ENCODE peak calls at places on chromosomes 1 and 21, in ten cellular contexts. One of them, this sample, is unnamed.
A peak's percentile ranks its signal among the peaks of the same experiment; 100 is the strongest.

GRCh38 chr1:170200665-170201397 is 55.1 kb downstream of the NTMT2 start:
- DNase-seq in left colon: no peak
- DNase-seq in cardiac muscle cell: peak; percentile 46
- DNase-seq in epithelial cell of esophagus: no peak
- DNase-seq in uterus: no peak
- DNase-seq in T-helper 2 cell: no peak
- DNase-seq in HT1080: no peak
- DNase-seq in M059J: no peak
- DNase-seq in NCI-H2081: no peak
- DNase-seq in anterior cingulate cortex: no peak
- DNase-seq in this sample: no peak

GRCh38 chr1:42847111-42847580 is 733 bp downstream of the ZNF691 start:
- DNase-seq in left colon: no peak
- DNase-seq in cardiac muscle cell: no peak
- DNase-seq in epithelial cell of esophagus: no peak
- DNase-seq in uterus: no peak
- DNase-seq in T-helper 2 cell: no peak
- DNase-seq in HT1080: no peak
- DNase-seq in M059J: no peak
- DNase-seq in NCI-H2081: no peak
- DNase-seq in anterior cingulate cortex: no peak
- DNase-seq in this sample: no peak

GRCh38 chr1:219330669-219331068 is 157.0 kb downstream of the LYPLAL1 start:
- DNase-seq in left colon: no peak
- DNase-seq in cardiac muscle cell: no peak
- DNase-seq in epithelial cell of esophagus: no peak
- DNase-seq in uterus: no peak
- DNase-seq in T-helper 2 cell: no peak
- DNase-seq in HT1080: no peak
- DNase-seq in M059J: no peak
- DNase-seq in NCI-H2081: no peak
- DNase-seq in anterior cingulate cortex: no peak
- DNase-seq in this sample: no peak

GRCh38 chr1:54124906-54125305 is 27.9 kb downstream of the CDCP2 start:
- DNase-seq in left colon: no peak
- DNase-seq in cardiac muscle cell: no peak
- DNase-seq in epithelial cell of esophagus: no peak
- DNase-seq in uterus: no peak
- DNase-seq in T-helper 2 cell: no peak
- DNase-seq in HT1080: no peak
- DNase-seq in M059J: no peak
- DNase-seq in NCI-H2081: no peak
- DNase-seq in anterior cingulate cortex: no peak
- DNase-seq in this sample: no peak

GRCh38 chr1:111843177-111843576 is 87.5 kb downstream of the DDX20 start:
- DNase-seq in left colon: no peak
- DNase-seq in cardiac muscle cell: no peak
- DNase-seq in epithelial cell of esophagus: no peak
- DNase-seq in uterus: no peak
- DNase-seq in T-helper 2 cell: no peak
- DNase-seq in HT1080: no peak
- DNase-seq in M059J: no peak
- DNase-seq in NCI-H2081: no peak
- DNase-seq in anterior cingulate cortex: no peak
- DNase-seq in this sample: no peak

GRCh38 chr1:231091853-231092301 is 51.8 kb upstream of the FAM89A start:
- DNase-seq in left colon: no peak
- DNase-seq in cardiac muscle cell: peak; percentile 54
- DNase-seq in epithelial cell of esophagus: peak; percentile 25
- DNase-seq in uterus: no peak
- DNase-seq in T-helper 2 cell: no peak
- DNase-seq in HT1080: peak; percentile 36
- DNase-seq in M059J: peak; percentile 12
- DNase-seq in NCI-H2081: no peak
- DNase-seq in anterior cingulate cortex: no peak
- DNase-seq in this sample: peak; percentile 58

GRCh38 chr1:84260852-84261518 is 40.5 kb upstream of the SAMD13 start:
- DNase-seq in left colon: no peak
- DNase-seq in cardiac muscle cell: no peak
- DNase-seq in epithelial cell of esophagus: peak; percentile 24
- DNase-seq in uterus: no peak
- DNase-seq in T-helper 2 cell: no peak
- DNase-seq in HT1080: no peak
- DNase-seq in M059J: peak; percentile 29
- DNase-seq in NCI-H2081: peak; percentile 83
- DNase-seq in anterior cingulate cortex: no peak
- DNase-seq in this sample: no peak

GRCh38 chr1:108708726-108709660 is 3.7 kb upstream of the FNDC7 start:
- DNase-seq in left colon: no peak
- DNase-seq in cardiac muscle cell: peak; percentile 59
- DNase-seq in epithelial cell of esophagus: no peak
- DNase-seq in uterus: no peak
- DNase-seq in T-helper 2 cell: no peak
- DNase-seq in HT1080: peak; percentile 32
- DNase-seq in M059J: peak; percentile 22
- DNase-seq in NCI-H2081: no peak
- DNase-seq in anterior cingulate cortex: no peak
- DNase-seq in this sample: no peak

GRCh38 chr1:173549813-173550212 is 53.1 kb downstream of the SLC9C2 start:
- DNase-seq in left colon: no peak
- DNase-seq in cardiac muscle cell: no peak
- DNase-seq in epithelial cell of esophagus: no peak
- DNase-seq in uterus: no peak
- DNase-seq in T-helper 2 cell: no peak
- DNase-seq in HT1080: no peak
- DNase-seq in M059J: peak; percentile 36
- DNase-seq in NCI-H2081: no peak
- DNase-seq in anterior cingulate cortex: no peak
- DNase-seq in this sample: no peak

GRCh38 chr21:22395965-22396364 is 1397.8 kb downstream of the NCAM2 start:
- DNase-seq in left colon: no peak
- DNase-seq in cardiac muscle cell: no peak
- DNase-seq in epithelial cell of esophagus: no peak
- DNase-seq in uterus: no peak
- DNase-seq in T-helper 2 cell: no peak
- DNase-seq in HT1080: peak; percentile 1
- DNase-seq in M059J: no peak
- DNase-seq in NCI-H2081: no peak
- DNase-seq in anterior cingulate cortex: no peak
- DNase-seq in this sample: no peak

GRCh38 chr21:26177187-26177586 is 6.6 kb upstream of the APP start:
- DNase-seq in left colon: no peak
- DNase-seq in cardiac muscle cell: no peak
- DNase-seq in epithelial cell of esophagus: no peak
- DNase-seq in uterus: peak; percentile 24
- DNase-seq in T-helper 2 cell: no peak
- DNase-seq in HT1080: peak; percentile 44
- DNase-seq in M059J: peak; percentile 26
- DNase-seq in NCI-H2081: no peak
- DNase-seq in anterior cingulate cortex: no peak
- DNase-seq in this sample: peak; percentile 16

GRCh38 chr1:51924455-51924854 is 45.9 kb upstream of the NRDC start:
- DNase-seq in left colon: no peak
- DNase-seq in cardiac muscle cell: no peak
- DNase-seq in epithelial cell of esophagus: peak; percentile 44
- DNase-seq in uterus: no peak
- DNase-seq in T-helper 2 cell: no peak
- DNase-seq in HT1080: peak; percentile 66
- DNase-seq in M059J: peak; percentile 69
- DNase-seq in NCI-H2081: no peak
- DNase-seq in anterior cingulate cortex: no peak
- DNase-seq in this sample: no peak

GRCh38 chr21:31136891-31137290 is 98.6 kb upstream of the KRTAP19-8 start:
- DNase-seq in left colon: no peak
- DNase-seq in cardiac muscle cell: peak; percentile 93
- DNase-seq in epithelial cell of esophagus: no peak
- DNase-seq in uterus: peak; percentile 55
- DNase-seq in T-helper 2 cell: no peak
- DNase-seq in HT1080: no peak
- DNase-seq in M059J: peak; percentile 2
- DNase-seq in NCI-H2081: peak; percentile 26
- DNase-seq in anterior cingulate cortex: no peak
- DNase-seq in this sample: peak; percentile 67

GRCh38 chr1:163799190-163799805 is 477.5 kb downstream of the NUF2 start:
- DNase-seq in left colon: no peak
- DNase-seq in cardiac muscle cell: no peak
- DNase-seq in epithelial cell of esophagus: no peak
- DNase-seq in uterus: no peak
- DNase-seq in T-helper 2 cell: no peak
- DNase-seq in HT1080: no peak
- DNase-seq in M059J: no peak
- DNase-seq in NCI-H2081: peak; percentile 34
- DNase-seq in anterior cingulate cortex: no peak
- DNase-seq in this sample: no peak

GRCh38 chr1:53591924-53592323 is 132.7 kb downstream of the DMRTB1 start:
- DNase-seq in left colon: no peak
- DNase-seq in cardiac muscle cell: no peak
- DNase-seq in epithelial cell of esophagus: no peak
- DNase-seq in uterus: no peak
- DNase-seq in T-helper 2 cell: no peak
- DNase-seq in HT1080: no peak
- DNase-seq in M059J: no peak
- DNase-seq in NCI-H2081: no peak
- DNase-seq in anterior cingulate cortex: no peak
- DNase-seq in this sample: no peak

GRCh38 chr1:152411144-152411543 is 2.9 kb downstream of the CRNN start:
- DNase-seq in left colon: no peak
- DNase-seq in cardiac muscle cell: no peak
- DNase-seq in epithelial cell of esophagus: no peak
- DNase-seq in uterus: no peak
- DNase-seq in T-helper 2 cell: no peak
- DNase-seq in HT1080: no peak
- DNase-seq in M059J: no peak
- DNase-seq in NCI-H2081: no peak
- DNase-seq in anterior cingulate cortex: no peak
- DNase-seq in this sample: no peak

GRCh38 chr21:38984982-38985422 is 179.3 kb downstream of the ETS2 start:
- DNase-seq in left colon: no peak
- DNase-seq in cardiac muscle cell: peak; percentile 90
- DNase-seq in epithelial cell of esophagus: no peak
- DNase-seq in uterus: no peak
- DNase-seq in T-helper 2 cell: no peak
- DNase-seq in HT1080: peak; percentile 26
- DNase-seq in M059J: peak; percentile 93
- DNase-seq in NCI-H2081: no peak
- DNase-seq in anterior cingulate cortex: no peak
- DNase-seq in this sample: peak; percentile 85

GRCh38 chr1:201016943-201017827 is 6.3 kb downstream of the KIF21B start:
- DNase-seq in left colon: no peak
- DNase-seq in cardiac muscle cell: no peak
- DNase-seq in epithelial cell of esophagus: no peak
- DNase-seq in uterus: no peak
- DNase-seq in T-helper 2 cell: no peak
- DNase-seq in HT1080: no peak
- DNase-seq in M059J: no peak
- DNase-seq in NCI-H2081: no peak
- DNase-seq in anterior cingulate cortex: peak; percentile 34
- DNase-seq in this sample: no peak

GRCh38 chr21:26405735-26406361 is 167.2 kb downstream of the CYYR1 start:
- DNase-seq in left colon: no peak
- DNase-seq in cardiac muscle cell: peak; percentile 83
- DNase-seq in epithelial cell of esophagus: peak; percentile 93
- DNase-seq in uterus: no peak
- DNase-seq in T-helper 2 cell: no peak
- DNase-seq in HT1080: peak; percentile 91
- DNase-seq in M059J: peak; percentile 83
- DNase-seq in NCI-H2081: no peak
- DNase-seq in anterior cingulate cortex: no peak
- DNase-seq in this sample: peak; percentile 91

GRCh38 chr1:93666613-93667384 is 14.8 kb downstream of the BCAR3 start:
- DNase-seq in left colon: peak; percentile 48
- DNase-seq in cardiac muscle cell: peak; percentile 54
- DNase-seq in epithelial cell of esophagus: peak; percentile 78
- DNase-seq in uterus: peak; percentile 27
- DNase-seq in T-helper 2 cell: no peak
- DNase-seq in HT1080: peak; percentile 52
- DNase-seq in M059J: peak; percentile 90
- DNase-seq in NCI-H2081: no peak
- DNase-seq in anterior cingulate cortex: no peak
- DNase-seq in this sample: peak; percentile 71

GRCh38 chr1:233707153-233707905 is 93.4 kb downstream of the KCNK1 start:
- DNase-seq in left colon: peak; percentile 39
- DNase-seq in cardiac muscle cell: peak; percentile 8
- DNase-seq in epithelial cell of esophagus: peak; percentile 86
- DNase-seq in uterus: peak; percentile 46
- DNase-seq in T-helper 2 cell: no peak
- DNase-seq in HT1080: peak; percentile 81
- DNase-seq in M059J: peak; percentile 84
- DNase-seq in NCI-H2081: no peak
- DNase-seq in anterior cingulate cortex: no peak
- DNase-seq in this sample: peak; percentile 44

GRCh38 chr1:23367451-23367790 is 2.2 kb downstream of the ZNF436 start:
- DNase-seq in left colon: no peak
- DNase-seq in cardiac muscle cell: no peak
- DNase-seq in epithelial cell of esophagus: no peak
- DNase-seq in uterus: no peak
- DNase-seq in T-helper 2 cell: no peak
- DNase-seq in HT1080: no peak
- DNase-seq in M059J: no peak
- DNase-seq in NCI-H2081: no peak
- DNase-seq in anterior cingulate cortex: no peak
- DNase-seq in this sample: no peak

GRCh38 chr1:9466780-9467755 is 72.2 kb upstream of the SLC25A33 start:
- DNase-seq in left colon: no peak
- DNase-seq in cardiac muscle cell: no peak
- DNase-seq in epithelial cell of esophagus: peak; percentile 56
- DNase-seq in uterus: peak; percentile 59
- DNase-seq in T-helper 2 cell: no peak
- DNase-seq in HT1080: no peak
- DNase-seq in M059J: peak; percentile 23
- DNase-seq in NCI-H2081: no peak
- DNase-seq in anterior cingulate cortex: no peak
- DNase-seq in this sample: no peak

GRCh38 chr1:176195547-176195946 is 11.5 kb downstream of the COP1 start:
- DNase-seq in left colon: no peak
- DNase-seq in cardiac muscle cell: no peak
- DNase-seq in epithelial cell of esophagus: no peak
- DNase-seq in uterus: no peak
- DNase-seq in T-helper 2 cell: no peak
- DNase-seq in HT1080: no peak
- DNase-seq in M059J: no peak
- DNase-seq in NCI-H2081: no peak
- DNase-seq in anterior cingulate cortex: no peak
- DNase-seq in this sample: no peak

GRCh38 chr1:96357132-96357531 is 364.5 kb upstream of the PTBP2 start:
- DNase-seq in left colon: no peak
- DNase-seq in cardiac muscle cell: no peak
- DNase-seq in epithelial cell of esophagus: no peak
- DNase-seq in uterus: no peak
- DNase-seq in T-helper 2 cell: no peak
- DNase-seq in HT1080: no peak
- DNase-seq in M059J: no peak
- DNase-seq in NCI-H2081: no peak
- DNase-seq in anterior cingulate cortex: no peak
- DNase-seq in this sample: no peak

GRCh38 chr1:70334436-70334835 is 20.1 kb downstream of the ANKRD13C start:
- DNase-seq in left colon: no peak
- DNase-seq in cardiac muscle cell: no peak
- DNase-seq in epithelial cell of esophagus: no peak
- DNase-seq in uterus: no peak
- DNase-seq in T-helper 2 cell: no peak
- DNase-seq in HT1080: no peak
- DNase-seq in M059J: no peak
- DNase-seq in NCI-H2081: no peak
- DNase-seq in anterior cingulate cortex: no peak
- DNase-seq in this sample: no peak

GRCh38 chr1:196317535-196318522 is 290.4 kb downstream of the KCNT2 start:
- DNase-seq in left colon: no peak
- DNase-seq in cardiac muscle cell: peak; percentile 74
- DNase-seq in epithelial cell of esophagus: peak; percentile 59
- DNase-seq in uterus: no peak
- DNase-seq in T-helper 2 cell: no peak
- DNase-seq in HT1080: peak; percentile 24
- DNase-seq in M059J: peak; percentile 49
- DNase-seq in NCI-H2081: peak; percentile 52
- DNase-seq in anterior cingulate cortex: peak; percentile 4
- DNase-seq in this sample: peak; percentile 35

GRCh38 chr1:186802388-186802787 is 26.4 kb upstream of the PLA2G4A start:
- DNase-seq in left colon: no peak
- DNase-seq in cardiac muscle cell: no peak
- DNase-seq in epithelial cell of esophagus: peak; percentile 25
- DNase-seq in uterus: no peak
- DNase-seq in T-helper 2 cell: no peak
- DNase-seq in HT1080: no peak
- DNase-seq in M059J: no peak
- DNase-seq in NCI-H2081: no peak
- DNase-seq in anterior cingulate cortex: no peak
- DNase-seq in this sample: no peak

This sample was measured in H4.